ENCODE peak calls at places on chromosomes 13 and 19, in six cellular contexts. R is colonic mucosa, G is thoracic aorta, C is endodermal cell, L is mucosa of gallbladder, E is HTR-8/SVneo. T is an unnamed sample.

GRCh38 chr19:35142531-35143230 is 374 bp upstream of the FXYD7 start:
- DNase-seq in G (no peak), R (peak), L (no peak), E (no peak), C (peak), T (peak)

GRCh38 chr19:6677924-6678689 is 8.1 kb upstream of the TNFSF14 start:
- DNase-seq in G (no peak), R (peak), E (no peak), L (peak), C (peak), T (no peak)

GRCh38 chr19:1648156-1648925 is 4.1 kb downstream of the TCF3 start:
- DNase-seq in L (no peak), C (no peak), E (no peak), R (no peak), G (no peak), T (no peak)

GRCh38 chr19:7799640-7800355 is 30.2 kb upstream of the EVI5L start:
- DNase-seq in G (peak), E (peak), C (peak), R (peak), L (peak), T (peak)

GRCh38 chr13:56216221-56216620 is 924.5 kb upstream of the PRR20A start:
- DNase-seq in L (no peak), R (no peak), C (no peak), G (no peak), E (no peak), T (no peak)

GRCh38 chr13:32001392-32001768 is 30.2 kb upstream of the FRY start:
- DNase-seq in E (peak), R (no peak), C (peak), L (peak), G (no peak), T (peak)

GRCh38 chr19:1364070-1364719 is 19.5 kb upstream of the NDUFS7 start:
- DNase-seq in E (no peak), L (no peak), G (no peak), R (no peak), C (no peak), T (no peak)

GRCh38 chr13:89514534-89515312 is 1832.8 kb upstream of the MIR17HG start:
- DNase-seq in G (no peak), E (peak), L (no peak), R (no peak), C (peak), T (peak)

GRCh38 chr13:84706004-84706710 is 823.9 kb upstream of the SLITRK1 start:
- DNase-seq in E (no peak), R (no peak), C (no peak), G (no peak), L (no peak), T (no peak)